ENCODE peak calls at places on chromosomes 1 and 21, in six cellular contexts. One of them, this sample, is unnamed.
A peak's percentile ranks its signal among the peaks of the same experiment; 100 is the strongest.

GRCh38 chr1:13781907-13782633 is 82.1 kb downstream of the PRDM2 start:
- DNase-seq in heart left ventricle: no peak
- DNase-seq in bronchial epithelial cell: peak; percentile 51
- DNase-seq in IMR-90: peak; percentile 86
- DNase-seq in ovary: no peak
- DNase-seq in AG04449: peak; percentile 63
- DNase-seq in this sample: peak; percentile 66

GRCh38 chr1:156399355-156400125 is 30.5 kb downstream of the RHBG start:
- DNase-seq in heart left ventricle: no peak
- DNase-seq in bronchial epithelial cell: no peak
- DNase-seq in IMR-90: no peak
- DNase-seq in ovary: no peak
- DNase-seq in AG04449: no peak
- DNase-seq in this sample: no peak

GRCh38 chr1:59063501-59063900 is 233.4 kb upstream of the FGGY start:
- DNase-seq in heart left ventricle: no peak
- DNase-seq in bronchial epithelial cell: no peak
- DNase-seq in IMR-90: no peak
- DNase-seq in ovary: no peak
- DNase-seq in AG04449: no peak
- DNase-seq in this sample: no peak

GRCh38 chr1:37243368-37244082 is 209.2 kb upstream of the GRIK3 start:
- DNase-seq in heart left ventricle: no peak
- DNase-seq in bronchial epithelial cell: no peak
- DNase-seq in IMR-90: no peak
- DNase-seq in ovary: no peak
- DNase-seq in AG04449: no peak
- DNase-seq in this sample: no peak

GRCh38 chr1:102970496-102971078 is 137.7 kb downstream of the COL11A1 start:
- DNase-seq in heart left ventricle: no peak
- DNase-seq in bronchial epithelial cell: peak; percentile 55
- DNase-seq in IMR-90: peak; percentile 75
- DNase-seq in ovary: no peak
- DNase-seq in AG04449: peak; percentile 12
- DNase-seq in this sample: peak; percentile 64

GRCh38 chr1:58515794-58516401 is 30.6 kb downstream of the OMA1 start:
- DNase-seq in heart left ventricle: peak; percentile 35
- DNase-seq in bronchial epithelial cell: peak; percentile 70
- DNase-seq in IMR-90: peak; percentile 85
- DNase-seq in ovary: peak; percentile 41
- DNase-seq in AG04449: peak; percentile 41
- DNase-seq in this sample: peak; percentile 80

GRCh38 chr1:183567584-183567983 is 22.7 kb downstream of the NCF2 start:
- DNase-seq in heart left ventricle: peak; percentile 52
- DNase-seq in bronchial epithelial cell: peak; percentile 85
- DNase-seq in IMR-90: peak; percentile 47
- DNase-seq in ovary: no peak
- DNase-seq in AG04449: no peak
- DNase-seq in this sample: peak; percentile 22

GRCh38 chr1:21865943-21866628 is 54.0 kb downstream of the LDLRAD2 start:
- DNase-seq in heart left ventricle: no peak
- DNase-seq in bronchial epithelial cell: no peak
- DNase-seq in IMR-90: no peak
- DNase-seq in ovary: no peak
- DNase-seq in AG04449: no peak
- DNase-seq in this sample: no peak

GRCh38 chr21:45449658-45450502 is 44.9 kb downstream of the COL18A1 start:
- DNase-seq in heart left ventricle: no peak
- DNase-seq in bronchial epithelial cell: no peak
- DNase-seq in IMR-90: no peak
- DNase-seq in ovary: no peak
- DNase-seq in AG04449: no peak
- DNase-seq in this sample: no peak

GRCh38 chr21:18142639-18143038 is 102.0 kb upstream of the CHODL start:
- DNase-seq in heart left ventricle: no peak
- DNase-seq in bronchial epithelial cell: no peak
- DNase-seq in IMR-90: no peak
- DNase-seq in ovary: no peak
- DNase-seq in AG04449: no peak
- DNase-seq in this sample: no peak

GRCh38 chr1:161285519-161285918 is 24.2 kb downstream of the MPZ start:
- DNase-seq in heart left ventricle: no peak
- DNase-seq in bronchial epithelial cell: no peak
- DNase-seq in IMR-90: no peak
- DNase-seq in ovary: no peak
- DNase-seq in AG04449: no peak
- DNase-seq in this sample: no peak

GRCh38 chr21:33206771-33207290 is 22.9 kb upstream of the IFNAR2 start:
- DNase-seq in heart left ventricle: no peak
- DNase-seq in bronchial epithelial cell: no peak
- DNase-seq in IMR-90: no peak
- DNase-seq in ovary: no peak
- DNase-seq in AG04449: no peak
- DNase-seq in this sample: no peak

GRCh38 chr1:25107643-25108010 is 124.7 kb downstream of the SYF2 start:
- DNase-seq in heart left ventricle: no peak
- DNase-seq in bronchial epithelial cell: no peak
- DNase-seq in IMR-90: peak; percentile 57
- DNase-seq in ovary: no peak
- DNase-seq in AG04449: peak; percentile 41
- DNase-seq in this sample: peak; percentile 40

GRCh38 chr1:159009704-159010361 is at the start of gene IFI16:
- DNase-seq in heart left ventricle: peak; percentile 73
- DNase-seq in bronchial epithelial cell: peak; percentile 98
- DNase-seq in IMR-90: peak; percentile 96
- DNase-seq in ovary: peak; percentile 71
- DNase-seq in AG04449: peak; percentile 83
- DNase-seq in this sample: peak; percentile 95

GRCh38 chr1:167708940-167709389 is 12.8 kb upstream of the MPZL1 start:
- DNase-seq in heart left ventricle: no peak
- DNase-seq in bronchial epithelial cell: no peak
- DNase-seq in IMR-90: no peak
- DNase-seq in ovary: no peak
- DNase-seq in AG04449: no peak
- DNase-seq in this sample: no peak

GRCh38 chr1:58735591-58735990 is 35.7 kb upstream of the MYSM1 start:
- DNase-seq in heart left ventricle: no peak
- DNase-seq in bronchial epithelial cell: no peak
- DNase-seq in IMR-90: no peak
- DNase-seq in ovary: no peak
- DNase-seq in AG04449: no peak
- DNase-seq in this sample: no peak

GRCh38 chr1:173195596-173196088 is 11.5 kb downstream of the TNFSF4 start:
- DNase-seq in heart left ventricle: no peak
- DNase-seq in bronchial epithelial cell: no peak
- DNase-seq in IMR-90: no peak
- DNase-seq in ovary: no peak
- DNase-seq in AG04449: no peak
- DNase-seq in this sample: no peak

GRCh38 chr21:10521091-10521598 is at the start of gene TPTE:
- DNase-seq in heart left ventricle: no peak
- DNase-seq in bronchial epithelial cell: no peak
- DNase-seq in IMR-90: no peak
- DNase-seq in ovary: no peak
- DNase-seq in AG04449: no peak
- DNase-seq in this sample: no peak

DNA sequence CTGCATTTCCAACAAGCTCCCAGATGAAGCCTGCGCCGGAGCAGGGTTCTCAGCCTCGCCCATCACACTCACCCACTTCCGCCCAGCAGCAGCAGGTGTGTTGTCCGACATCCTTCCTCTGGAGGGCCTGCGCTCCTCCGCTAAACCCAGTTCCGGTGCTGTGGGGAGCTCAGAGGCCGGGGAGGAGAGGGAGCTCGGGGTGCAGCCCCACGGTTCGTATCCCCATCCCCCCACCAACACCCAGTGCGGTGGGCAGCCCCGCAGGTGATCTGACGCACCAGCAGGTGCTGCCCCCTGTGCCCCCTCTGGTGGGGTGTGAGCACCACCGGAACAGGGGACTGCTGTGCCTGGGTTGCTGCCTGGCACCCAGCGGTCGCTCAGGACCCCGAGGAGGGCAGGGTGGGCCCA is 3.4 kb upstream of the PEX10 start:
- DNase-seq in heart left ventricle: no peak
- DNase-seq in bronchial epithelial cell: peak; percentile 36
- DNase-seq in IMR-90: no peak
- DNase-seq in ovary: no peak
- DNase-seq in AG04449: no peak
- DNase-seq in this sample: no peak
- TF ChIP-seq CTCF in heart left ventricle: no peak
- TF ChIP-seq CTCF in bronchial epithelial cell: no peak
- TF ChIP-seq CTCF in IMR-90: no peak
- TF ChIP-seq CTCF in ovary: no peak
- TF ChIP-seq CTCF in AG04449: no peak
- TF ChIP-seq CTCF in this sample: no peak

DNA sequence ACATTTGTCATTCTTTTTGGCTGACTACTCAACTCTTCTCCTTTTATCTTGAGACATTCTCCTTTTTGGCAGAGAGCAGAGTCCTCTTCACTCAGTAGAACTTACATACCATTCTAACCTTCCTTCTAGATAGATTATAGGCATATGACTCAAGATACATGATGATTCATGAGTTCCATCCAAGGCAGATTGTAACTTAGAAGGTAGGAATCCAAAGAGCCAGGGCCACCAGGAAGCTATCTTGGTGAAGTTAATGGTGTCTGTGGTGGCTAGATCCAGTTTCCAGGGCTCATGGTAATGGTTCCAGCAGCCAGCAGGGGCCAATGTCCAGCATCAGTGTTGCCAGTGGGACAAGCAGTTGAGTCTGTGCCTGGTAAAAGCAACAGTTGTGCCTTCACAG is 76.1 kb upstream of the KIAA0040 start:
- DNase-seq in heart left ventricle: no peak
- DNase-seq in bronchial epithelial cell: peak; percentile 79
- DNase-seq in IMR-90: no peak
- DNase-seq in ovary: no peak
- DNase-seq in AG04449: no peak
- DNase-seq in this sample: no peak
- H3K4me3 ChIP-seq in heart left ventricle: no peak overlapping the region
- H3K4me3 ChIP-seq in bronchial epithelial cell: no peak overlapping the region
- H3K4me3 ChIP-seq in IMR-90: no peak overlapping the region
- H3K4me3 ChIP-seq in ovary: no peak overlapping the region
- H3K4me3 ChIP-seq in AG04449: no peak overlapping the region
- H3K4me3 ChIP-seq in this sample: no peak overlapping the region

DNA sequence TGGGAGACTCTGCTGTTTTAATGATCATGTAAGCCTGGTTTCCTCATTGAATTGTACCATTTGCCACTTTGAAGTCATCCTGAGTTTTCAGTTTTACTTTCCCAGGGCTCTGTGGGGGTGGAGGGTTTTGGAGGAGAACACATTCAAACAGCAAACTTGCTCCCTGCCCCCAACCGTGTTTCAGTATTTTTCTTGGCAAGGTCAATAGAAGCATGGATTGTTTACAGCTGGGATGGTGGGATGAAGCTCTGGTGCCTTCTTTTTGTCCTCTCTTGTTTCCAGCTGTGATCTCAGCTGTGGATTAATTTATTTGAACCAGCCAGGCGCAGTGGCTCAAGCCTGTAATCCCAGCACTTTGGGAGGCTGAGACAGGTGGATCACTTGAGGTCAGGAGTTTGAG is 54.3 kb upstream of the SERBP1 start:
- DNase-seq in heart left ventricle: no peak
- DNase-seq in bronchial epithelial cell: no peak
- DNase-seq in IMR-90: no peak
- DNase-seq in ovary: no peak
- DNase-seq in AG04449: no peak
- DNase-seq in this sample: peak; percentile 45
- TF ChIP-seq CTCF in heart left ventricle: no peak
- TF ChIP-seq CTCF in bronchial epithelial cell: no peak
- TF ChIP-seq CTCF in IMR-90: no peak
- TF ChIP-seq CTCF in ovary: no peak
- TF ChIP-seq CTCF in AG04449: no peak
- TF ChIP-seq CTCF in this sample: no peak

DNA sequence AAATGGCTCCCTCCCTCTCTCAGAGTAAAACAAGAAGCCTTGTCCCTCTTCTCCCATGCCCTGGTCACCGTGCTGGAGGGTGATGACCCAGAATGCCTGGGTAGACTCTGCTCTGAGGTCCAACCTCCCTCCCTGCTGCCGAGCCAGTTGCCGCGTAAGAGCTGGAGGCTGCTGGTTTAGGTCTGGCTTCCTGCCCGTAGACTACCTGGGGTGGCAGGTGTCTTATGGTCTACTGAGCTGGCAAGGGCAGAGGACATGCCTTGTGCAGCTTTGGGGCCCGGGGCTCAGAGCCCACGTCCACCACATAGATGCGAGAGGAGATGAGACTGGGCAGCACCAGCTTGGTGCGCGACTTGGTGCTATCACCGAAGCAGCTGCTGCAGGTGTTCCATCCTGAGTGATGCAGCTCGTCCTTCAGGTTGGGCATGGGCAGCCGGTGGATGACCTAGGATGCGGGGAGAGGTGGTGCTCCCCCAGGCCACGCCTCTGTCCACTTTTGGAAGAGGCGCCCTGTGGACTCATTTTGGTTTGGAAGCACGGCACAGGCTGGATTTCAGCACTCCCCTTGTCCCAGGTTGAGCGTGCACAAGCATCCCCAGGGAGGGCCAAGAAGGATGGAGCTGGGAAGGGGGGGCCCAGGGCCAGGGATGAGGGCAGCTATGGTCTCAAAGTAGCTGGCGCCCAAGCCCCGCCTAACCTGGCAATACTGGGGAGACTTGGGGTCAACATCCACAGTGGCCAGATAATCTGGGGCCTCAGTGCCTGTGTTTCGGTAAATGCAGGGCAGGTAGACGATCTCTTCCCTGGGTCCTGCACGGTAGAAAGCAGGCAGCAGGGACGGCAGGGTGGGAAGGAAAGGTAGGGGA is 3.5 kb downstream of the SELENBP1 start:
- DNase-seq in heart left ventricle: no peak
- DNase-seq in bronchial epithelial cell: no peak
- DNase-seq in IMR-90: no peak
- DNase-seq in ovary: no peak
- DNase-seq in AG04449: no peak
- DNase-seq in this sample: no peak
- H3K4me3 ChIP-seq in heart left ventricle: no peak overlapping the region
- H3K4me3 ChIP-seq in bronchial epithelial cell: no peak overlapping the region
- H3K4me3 ChIP-seq in IMR-90: no peak overlapping the region
- H3K4me3 ChIP-seq in ovary: no peak overlapping the region
- H3K4me3 ChIP-seq in AG04449: no peak overlapping the region
- H3K4me3 ChIP-seq in this sample: no peak overlapping the region

GRCh38 chr1:117143172-117143571 is 21.6 kb upstream of the TRIM45 start:
- DNase-seq in heart left ventricle: no peak
- DNase-seq in bronchial epithelial cell: no peak
- DNase-seq in IMR-90: peak; percentile 16
- DNase-seq in ovary: no peak
- DNase-seq in AG04449: no peak
- DNase-seq in this sample: no peak
- TF ChIP-seq CTCF in heart left ventricle: no peak
- TF ChIP-seq CTCF in bronchial epithelial cell: no peak
- TF ChIP-seq CTCF in IMR-90: no peak
- TF ChIP-seq CTCF in ovary: no peak
- TF ChIP-seq CTCF in AG04449: no peak
- TF ChIP-seq CTCF in this sample: no peak